ENCODE peak calls at places on chromosomes 2 and 18, in ten cellular contexts. One of them, this sample, is unnamed.

GRCh38 chr2:18639756-18640453 is 50.5 kb upstream of the NT5C1B start:
- DNase-seq in IMR-90: no peak
- DNase-seq in effector memory CD8-positive, alpha-beta T cell: no peak
- DNase-seq in NAMALWA: no peak
- DNase-seq in kidney epithelial cell: no peak
- DNase-seq in AG10803: no peak
- DNase-seq in memory B cell: no peak
- DNase-seq in Daoy: peak
- DNase-seq in psoas muscle: peak
- DNase-seq in DMS79 treated with DMSO at 0.1 percent for 48 hours: no peak
- DNase-seq in this sample: no peak

GRCh38 chr2:241752689-241753276 is 18.4 kb downstream of the D2HGDH start:
- DNase-seq in IMR-90: no peak
- DNase-seq in effector memory CD8-positive, alpha-beta T cell: no peak
- DNase-seq in NAMALWA: no peak
- DNase-seq in kidney epithelial cell: no peak
- DNase-seq in AG10803: no peak
- DNase-seq in memory B cell: no peak
- DNase-seq in Daoy: no peak
- DNase-seq in psoas muscle: peak
- DNase-seq in DMS79 treated with DMSO at 0.1 percent for 48 hours: no peak
- DNase-seq in this sample: no peak

GRCh38 chr2:171469176-171469575 is 35.1 kb downstream of the DCAF17 start:
- DNase-seq in IMR-90: peak
- DNase-seq in effector memory CD8-positive, alpha-beta T cell: no peak
- DNase-seq in NAMALWA: no peak
- DNase-seq in kidney epithelial cell: no peak
- DNase-seq in AG10803: peak
- DNase-seq in memory B cell: no peak
- DNase-seq in Daoy: no peak
- DNase-seq in psoas muscle: no peak
- DNase-seq in DMS79 treated with DMSO at 0.1 percent for 48 hours: no peak
- DNase-seq in this sample: no peak

GRCh38 chr2:180324191-180324590 is 317.1 kb upstream of the CWC22 start:
- DNase-seq in IMR-90: no peak
- DNase-seq in effector memory CD8-positive, alpha-beta T cell: no peak
- DNase-seq in NAMALWA: no peak
- DNase-seq in kidney epithelial cell: no peak
- DNase-seq in AG10803: peak
- DNase-seq in memory B cell: no peak
- DNase-seq in Daoy: no peak
- DNase-seq in psoas muscle: no peak
- DNase-seq in DMS79 treated with DMSO at 0.1 percent for 48 hours: no peak
- DNase-seq in this sample: no peak

GRCh38 chr2:43227830-43228280 is 1.4 kb upstream of the ZFP36L2 start:
- DNase-seq in IMR-90: peak
- DNase-seq in effector memory CD8-positive, alpha-beta T cell: no peak
- DNase-seq in NAMALWA: no peak
- DNase-seq in kidney epithelial cell: no peak
- DNase-seq in AG10803: no peak
- DNase-seq in memory B cell: no peak
- DNase-seq in Daoy: no peak
- DNase-seq in psoas muscle: peak
- DNase-seq in DMS79 treated with DMSO at 0.1 percent for 48 hours: no peak
- DNase-seq in this sample: no peak

GRCh38 chr2:96584017-96584416 is 47.5 kb downstream of the ARID5A start:
- DNase-seq in IMR-90: peak
- DNase-seq in effector memory CD8-positive, alpha-beta T cell: no peak
- DNase-seq in NAMALWA: no peak
- DNase-seq in kidney epithelial cell: no peak
- DNase-seq in AG10803: no peak
- DNase-seq in memory B cell: no peak
- DNase-seq in Daoy: peak
- DNase-seq in psoas muscle: no peak
- DNase-seq in DMS79 treated with DMSO at 0.1 percent for 48 hours: no peak
- DNase-seq in this sample: no peak

GRCh38 chr2:64214281-64215115 is 70.3 kb upstream of the PELI1 start:
- DNase-seq in IMR-90: no peak
- DNase-seq in effector memory CD8-positive, alpha-beta T cell: no peak
- DNase-seq in NAMALWA: peak
- DNase-seq in kidney epithelial cell: no peak
- DNase-seq in AG10803: no peak
- DNase-seq in memory B cell: peak
- DNase-seq in Daoy: peak
- DNase-seq in psoas muscle: no peak
- DNase-seq in DMS79 treated with DMSO at 0.1 percent for 48 hours: no peak
- DNase-seq in this sample: no peak

GRCh38 chr18:48905541-48905940 is 45.2 kb downstream of the SMAD7 start:
- DNase-seq in IMR-90: peak
- DNase-seq in effector memory CD8-positive, alpha-beta T cell: no peak
- DNase-seq in NAMALWA: no peak
- DNase-seq in kidney epithelial cell: no peak
- DNase-seq in AG10803: no peak
- DNase-seq in memory B cell: no peak
- DNase-seq in Daoy: no peak
- DNase-seq in psoas muscle: no peak
- DNase-seq in DMS79 treated with DMSO at 0.1 percent for 48 hours: no peak
- DNase-seq in this sample: no peak

GRCh38 chr2:65370387-65371093 is 61.9 kb downstream of the SPRED2 start:
- DNase-seq in IMR-90: no peak
- DNase-seq in effector memory CD8-positive, alpha-beta T cell: no peak
- DNase-seq in NAMALWA: peak
- DNase-seq in kidney epithelial cell: no peak
- DNase-seq in AG10803: peak
- DNase-seq in memory B cell: no peak
- DNase-seq in Daoy: no peak
- DNase-seq in psoas muscle: no peak
- DNase-seq in DMS79 treated with DMSO at 0.1 percent for 48 hours: peak
- DNase-seq in this sample: no peak

GRCh38 chr2:205474746-205475145 is 207.6 kb upstream of the NRP2 start:
- DNase-seq in IMR-90: peak
- DNase-seq in effector memory CD8-positive, alpha-beta T cell: no peak
- DNase-seq in NAMALWA: no peak
- DNase-seq in kidney epithelial cell: no peak
- DNase-seq in AG10803: peak
- DNase-seq in memory B cell: no peak
- DNase-seq in Daoy: no peak
- DNase-seq in psoas muscle: no peak
- DNase-seq in DMS79 treated with DMSO at 0.1 percent for 48 hours: no peak
- DNase-seq in this sample: no peak

GRCh38 chr2:240452471-240453256 is 17.2 kb downstream of the GPC1 start:
- DNase-seq in IMR-90: peak
- DNase-seq in effector memory CD8-positive, alpha-beta T cell: no peak
- DNase-seq in NAMALWA: no peak
- DNase-seq in kidney epithelial cell: no peak
- DNase-seq in AG10803: peak
- DNase-seq in memory B cell: no peak
- DNase-seq in Daoy: peak
- DNase-seq in psoas muscle: peak
- DNase-seq in DMS79 treated with DMSO at 0.1 percent for 48 hours: peak
- DNase-seq in this sample: no peak

GRCh38 chr2:3628800-3629199 is 29.2 kb upstream of the ALLC start:
- DNase-seq in IMR-90: no peak
- DNase-seq in effector memory CD8-positive, alpha-beta T cell: no peak
- DNase-seq in NAMALWA: peak
- DNase-seq in kidney epithelial cell: no peak
- DNase-seq in AG10803: no peak
- DNase-seq in memory B cell: no peak
- DNase-seq in Daoy: no peak
- DNase-seq in psoas muscle: peak
- DNase-seq in DMS79 treated with DMSO at 0.1 percent for 48 hours: peak
- DNase-seq in this sample: peak

GRCh38 chr18:48455555-48456478 is 46.6 kb upstream of the ZBTB7C start:
- DNase-seq in IMR-90: peak
- DNase-seq in effector memory CD8-positive, alpha-beta T cell: peak
- DNase-seq in NAMALWA: no peak
- DNase-seq in kidney epithelial cell: peak
- DNase-seq in AG10803: peak
- DNase-seq in memory B cell: no peak
- DNase-seq in Daoy: peak
- DNase-seq in psoas muscle: no peak
- DNase-seq in DMS79 treated with DMSO at 0.1 percent for 48 hours: peak
- DNase-seq in this sample: no peak

GRCh38 chr18:8745355-8746014 is 40.1 kb downstream of the MTCL1 start:
- DNase-seq in IMR-90: peak
- DNase-seq in effector memory CD8-positive, alpha-beta T cell: no peak
- DNase-seq in NAMALWA: peak
- DNase-seq in kidney epithelial cell: no peak
- DNase-seq in AG10803: peak
- DNase-seq in memory B cell: no peak
- DNase-seq in Daoy: no peak
- DNase-seq in psoas muscle: no peak
- DNase-seq in DMS79 treated with DMSO at 0.1 percent for 48 hours: no peak
- DNase-seq in this sample: no peak

GRCh38 chr18:50094221-50094773 is 100.7 kb downstream of the MYO5B start:
- DNase-seq in IMR-90: no peak
- DNase-seq in effector memory CD8-positive, alpha-beta T cell: no peak
- DNase-seq in NAMALWA: no peak
- DNase-seq in kidney epithelial cell: no peak
- DNase-seq in AG10803: no peak
- DNase-seq in memory B cell: no peak
- DNase-seq in Daoy: no peak
- DNase-seq in psoas muscle: no peak
- DNase-seq in DMS79 treated with DMSO at 0.1 percent for 48 hours: no peak
- DNase-seq in this sample: no peak

GRCh38 chr18:70288171-70288850 is 534 bp upstream of the SOCS6 start:
- DNase-seq in IMR-90: peak
- DNase-seq in effector memory CD8-positive, alpha-beta T cell: no peak
- DNase-seq in NAMALWA: no peak
- DNase-seq in kidney epithelial cell: no peak
- DNase-seq in AG10803: peak
- DNase-seq in memory B cell: no peak
- DNase-seq in Daoy: peak
- DNase-seq in psoas muscle: peak
- DNase-seq in DMS79 treated with DMSO at 0.1 percent for 48 hours: no peak
- DNase-seq in this sample: no peak

GRCh38 chr18:48229445-48230052 is 179.6 kb downstream of the ZBTB7C start:
- DNase-seq in IMR-90: no peak
- DNase-seq in effector memory CD8-positive, alpha-beta T cell: no peak
- DNase-seq in NAMALWA: no peak
- DNase-seq in kidney epithelial cell: no peak
- DNase-seq in AG10803: no peak
- DNase-seq in memory B cell: no peak
- DNase-seq in Daoy: no peak
- DNase-seq in psoas muscle: no peak
- DNase-seq in DMS79 treated with DMSO at 0.1 percent for 48 hours: peak
- DNase-seq in this sample: no peak

GRCh38 chr2:85753525-85754312 is at the start of gene ATOH8:
- DNase-seq in IMR-90: peak
- DNase-seq in effector memory CD8-positive, alpha-beta T cell: no peak
- DNase-seq in NAMALWA: peak
- DNase-seq in kidney epithelial cell: no peak
- DNase-seq in AG10803: peak
- DNase-seq in memory B cell: peak
- DNase-seq in Daoy: peak
- DNase-seq in psoas muscle: peak
- DNase-seq in DMS79 treated with DMSO at 0.1 percent for 48 hours: peak
- DNase-seq in this sample: no peak

GRCh38 chr2:227406177-227407031 is 18.7 kb upstream of the SCYGR1 start:
- DNase-seq in IMR-90: peak
- DNase-seq in effector memory CD8-positive, alpha-beta T cell: no peak
- DNase-seq in NAMALWA: peak
- DNase-seq in kidney epithelial cell: peak
- DNase-seq in AG10803: peak
- DNase-seq in memory B cell: no peak
- DNase-seq in Daoy: peak
- DNase-seq in psoas muscle: no peak
- DNase-seq in DMS79 treated with DMSO at 0.1 percent for 48 hours: peak
- DNase-seq in this sample: peak

GRCh38 chr2:216838146-216838545 is 21.7 kb downstream of the TNP1 start:
- DNase-seq in IMR-90: peak
- DNase-seq in effector memory CD8-positive, alpha-beta T cell: no peak
- DNase-seq in NAMALWA: no peak
- DNase-seq in kidney epithelial cell: no peak
- DNase-seq in AG10803: no peak
- DNase-seq in memory B cell: no peak
- DNase-seq in Daoy: no peak
- DNase-seq in psoas muscle: no peak
- DNase-seq in DMS79 treated with DMSO at 0.1 percent for 48 hours: no peak
- DNase-seq in this sample: no peak

GRCh38 chr2:1605659-1606400 is 138.5 kb downstream of the PXDN start:
- DNase-seq in IMR-90: peak
- DNase-seq in effector memory CD8-positive, alpha-beta T cell: no peak
- DNase-seq in NAMALWA: no peak
- DNase-seq in kidney epithelial cell: no peak
- DNase-seq in AG10803: peak
- DNase-seq in memory B cell: no peak
- DNase-seq in Daoy: peak
- DNase-seq in psoas muscle: peak
- DNase-seq in DMS79 treated with DMSO at 0.1 percent for 48 hours: no peak
- DNase-seq in this sample: no peak

GRCh38 chr2:238096311-238097011 is 3.7 kb upstream of the ESPNL start:
- DNase-seq in IMR-90: no peak
- DNase-seq in effector memory CD8-positive, alpha-beta T cell: no peak
- DNase-seq in NAMALWA: no peak
- DNase-seq in kidney epithelial cell: no peak
- DNase-seq in AG10803: no peak
- DNase-seq in memory B cell: no peak
- DNase-seq in Daoy: no peak
- DNase-seq in psoas muscle: peak
- DNase-seq in DMS79 treated with DMSO at 0.1 percent for 48 hours: peak
- DNase-seq in this sample: no peak

GRCh38 chr2:2822143-2822542 is 491.1 kb upstream of the MYT1L start:
- DNase-seq in IMR-90: no peak
- DNase-seq in effector memory CD8-positive, alpha-beta T cell: no peak
- DNase-seq in NAMALWA: no peak
- DNase-seq in kidney epithelial cell: no peak
- DNase-seq in AG10803: no peak
- DNase-seq in memory B cell: no peak
- DNase-seq in Daoy: no peak
- DNase-seq in psoas muscle: no peak
- DNase-seq in DMS79 treated with DMSO at 0.1 percent for 48 hours: no peak
- DNase-seq in this sample: no peak

GRCh38 chr2:203909192-203909945 is 27.2 kb upstream of the ICOS start:
- DNase-seq in IMR-90: peak
- DNase-seq in effector memory CD8-positive, alpha-beta T cell: no peak
- DNase-seq in NAMALWA: peak
- DNase-seq in kidney epithelial cell: no peak
- DNase-seq in AG10803: peak
- DNase-seq in memory B cell: no peak
- DNase-seq in Daoy: peak
- DNase-seq in psoas muscle: no peak
- DNase-seq in DMS79 treated with DMSO at 0.1 percent for 48 hours: peak
- DNase-seq in this sample: peak

GRCh38 chr2:73297151-73297559 is 3.8 kb upstream of the EGR4 start:
- DNase-seq in IMR-90: no peak
- DNase-seq in effector memory CD8-positive, alpha-beta T cell: no peak
- DNase-seq in NAMALWA: no peak
- DNase-seq in kidney epithelial cell: no peak
- DNase-seq in AG10803: no peak
- DNase-seq in memory B cell: no peak
- DNase-seq in Daoy: no peak
- DNase-seq in psoas muscle: no peak
- DNase-seq in DMS79 treated with DMSO at 0.1 percent for 48 hours: no peak
- DNase-seq in this sample: peak

GRCh38 chr2:8534729-8535397 is 147.0 kb upstream of the ID2 start:
- DNase-seq in IMR-90: peak
- DNase-seq in effector memory CD8-positive, alpha-beta T cell: no peak
- DNase-seq in NAMALWA: peak
- DNase-seq in kidney epithelial cell: no peak
- DNase-seq in AG10803: peak
- DNase-seq in memory B cell: no peak
- DNase-seq in Daoy: no peak
- DNase-seq in psoas muscle: peak
- DNase-seq in DMS79 treated with DMSO at 0.1 percent for 48 hours: no peak
- DNase-seq in this sample: no peak

GRCh38 chr2:200703132-200703925 is 108.4 kb upstream of the BZW1 start:
- DNase-seq in IMR-90: peak
- DNase-seq in effector memory CD8-positive, alpha-beta T cell: no peak
- DNase-seq in NAMALWA: peak
- DNase-seq in kidney epithelial cell: peak
- DNase-seq in AG10803: peak
- DNase-seq in memory B cell: no peak
- DNase-seq in Daoy: peak
- DNase-seq in psoas muscle: no peak
- DNase-seq in DMS79 treated with DMSO at 0.1 percent for 48 hours: peak
- DNase-seq in this sample: peak

GRCh38 chr2:17757321-17757720 is 3.4 kb downstream of the GEN1 start:
- DNase-seq in IMR-90: peak
- DNase-seq in effector memory CD8-positive, alpha-beta T cell: no peak
- DNase-seq in NAMALWA: no peak
- DNase-seq in kidney epithelial cell: no peak
- DNase-seq in AG10803: peak
- DNase-seq in memory B cell: no peak
- DNase-seq in Daoy: peak
- DNase-seq in psoas muscle: no peak
- DNase-seq in DMS79 treated with DMSO at 0.1 percent for 48 hours: no peak
- DNase-seq in this sample: no peak